ENCODE peak calls at places on chromosomes 3 and 15, in four cellular contexts. One of them, this sample, is unnamed.

GRCh38 chr3:144341461-144341860 is 369.8 kb downstream of the DIPK2A start:
- DNase-seq in spleen: no peak
- DNase-seq in fibroblast of pulmonary artery: no peak
- DNase-seq in GM10248: no peak
- DNase-seq in this sample: no peak

GRCh38 chr15:89116404-89116803 is 28.1 kb downstream of the ABHD2 start:
- DNase-seq in spleen: no peak
- DNase-seq in fibroblast of pulmonary artery: no peak
- DNase-seq in GM10248: no peak
- DNase-seq in this sample: no peak

GRCh38 chr3:13263770-13264467 is 156.2 kb downstream of the NUP210 start:
- DNase-seq in fibroblast of pulmonary artery: no peak
- DNase-seq in spleen: peak; percentile 64
- DNase-seq in GM10248: no peak
- DNase-seq in this sample: no peak

GRCh38 chr3:123070471-123070870 is 3.6 kb downstream of the PDIA5 start:
- DNase-seq in spleen: no peak
- DNase-seq in fibroblast of pulmonary artery: no peak
- DNase-seq in GM10248: no peak
- DNase-seq in this sample: no peak

GRCh38 chr3:145767909-145768308 is 393.1 kb downstream of the PLOD2 start:
- DNase-seq in spleen: no peak
- DNase-seq in GM10248: no peak
- DNase-seq in fibroblast of pulmonary artery: peak; percentile 26
- DNase-seq in this sample: no peak

GRCh38 chr15:64010719-64011118 is 35.6 kb downstream of the DAPK2 start:
- DNase-seq in spleen: peak; percentile 92
- DNase-seq in fibroblast of pulmonary artery: peak; percentile 68
- DNase-seq in GM10248: peak; percentile 79
- DNase-seq in this sample: peak; percentile 86

GRCh38 chr15:88887068-88887580 is 8.2 kb downstream of the HAPLN3 start:
- DNase-seq in fibroblast of pulmonary artery: no peak
- DNase-seq in spleen: no peak
- DNase-seq in GM10248: no peak
- DNase-seq in this sample: no peak

GRCh38 chr3:195698325-195699147 is 22.2 kb upstream of the MUC20 start:
- DNase-seq in fibroblast of pulmonary artery: no peak
- DNase-seq in spleen: no peak
- DNase-seq in GM10248: no peak
- DNase-seq in this sample: no peak

GRCh38 chr3:46913644-46914043 is 36.1 kb downstream of the PTH1R start:
- DNase-seq in GM10248: no peak
- DNase-seq in spleen: peak; percentile 55
- DNase-seq in fibroblast of pulmonary artery: peak; percentile 89
- DNase-seq in this sample: no peak

GRCh38 chr15:67542192-67542461 is 376 bp upstream of the MAP2K5 start:
- DNase-seq in spleen: no peak
- DNase-seq in GM10248: no peak
- DNase-seq in fibroblast of pulmonary artery: no peak
- DNase-seq in this sample: no peak

GRCh38 chr3:104907507-104907906 is 459.2 kb upstream of the ALCAM start:
- DNase-seq in fibroblast of pulmonary artery: peak; percentile 90
- DNase-seq in GM10248: no peak
- DNase-seq in spleen: no peak
- DNase-seq in this sample: no peak

GRCh38 chr15:57649138-57649537 is 57.4 kb upstream of the POLR2M start:
- DNase-seq in spleen: no peak
- DNase-seq in fibroblast of pulmonary artery: peak; percentile 49
- DNase-seq in GM10248: no peak
- DNase-seq in this sample: no peak

GRCh38 chr3:178353292-178353814 is 182.9 kb upstream of the KCNMB2 start:
- DNase-seq in GM10248: no peak
- DNase-seq in fibroblast of pulmonary artery: no peak
- DNase-seq in spleen: no peak
- DNase-seq in this sample: no peak

GRCh38 chr3:52388348-52388821 is 56.5 kb downstream of the SEMA3G start:
- DNase-seq in spleen: no peak
- DNase-seq in GM10248: no peak
- DNase-seq in fibroblast of pulmonary artery: no peak
- DNase-seq in this sample: no peak

GRCh38 chr3:45884368-45885201 is 1.8 kb upstream of the CCR9 start:
- DNase-seq in spleen: no peak
- DNase-seq in fibroblast of pulmonary artery: no peak
- DNase-seq in GM10248: no peak
- DNase-seq in this sample: no peak

GRCh38 chr3:100875239-100875638 is 118.0 kb downstream of the ABI3BP start:
- DNase-seq in GM10248: no peak
- DNase-seq in fibroblast of pulmonary artery: peak; percentile 64
- DNase-seq in spleen: no peak
- DNase-seq in this sample: no peak

GRCh38 chr3:73867524-73867923 is 242.8 kb upstream of the PDZRN3 start:
- DNase-seq in GM10248: no peak
- DNase-seq in spleen: no peak
- DNase-seq in fibroblast of pulmonary artery: no peak
- DNase-seq in this sample: no peak

GRCh38 chr3:125582707-125583106 is 12.6 kb downstream of the OSBPL11 start:
- DNase-seq in spleen: no peak
- DNase-seq in fibroblast of pulmonary artery: peak; percentile 33
- DNase-seq in GM10248: peak; percentile 24
- DNase-seq in this sample: no peak

GRCh38 chr15:74384566-74385441 is 17.4 kb upstream of the CYP11A1 start:
- DNase-seq in spleen: peak; percentile 94
- DNase-seq in fibroblast of pulmonary artery: no peak
- DNase-seq in GM10248: peak; percentile 85
- DNase-seq in this sample: peak; percentile 67

GRCh38 chr15:81091889-81092558 is 42.0 kb upstream of the CFAP161 start:
- DNase-seq in spleen: no peak
- DNase-seq in GM10248: no peak
- DNase-seq in fibroblast of pulmonary artery: peak; percentile 81
- DNase-seq in this sample: no peak

GRCh38 chr3:197256836-197257444 is 41.5 kb downstream of the DLG1 start:
- DNase-seq in spleen: no peak
- DNase-seq in fibroblast of pulmonary artery: peak; percentile 78
- DNase-seq in GM10248: peak; percentile 14
- DNase-seq in this sample: no peak

GRCh38 chr3:180138871-180139270 is 102.1 kb upstream of the PEX5L start:
- DNase-seq in spleen: no peak
- DNase-seq in GM10248: no peak
- DNase-seq in fibroblast of pulmonary artery: no peak
- DNase-seq in this sample: no peak

GRCh38 chr3:155963557-155963956 is 93.1 kb downstream of the GMPS start:
- DNase-seq in fibroblast of pulmonary artery: peak; percentile 45
- DNase-seq in spleen: no peak
- DNase-seq in GM10248: no peak
- DNase-seq in this sample: no peak

GRCh38 chr3:195752538-195753331 is 32.0 kb downstream of the MUC20 start:
- DNase-seq in spleen: peak; percentile 42
- DNase-seq in fibroblast of pulmonary artery: no peak
- DNase-seq in GM10248: no peak
- DNase-seq in this sample: no peak

GRCh38 chr15:60374628-60375081 is 23.1 kb downstream of the ANXA2 start:
- DNase-seq in spleen: no peak
- DNase-seq in fibroblast of pulmonary artery: peak; percentile 93
- DNase-seq in GM10248: no peak
- DNase-seq in this sample: no peak

GRCh38 chr3:177448987-177449975 is 252.0 kb upstream of the TBL1XR1 start:
- DNase-seq in GM10248: peak; percentile 60
- DNase-seq in fibroblast of pulmonary artery: no peak
- DNase-seq in spleen: peak; percentile 82
- DNase-seq in this sample: peak; percentile 78

GRCh38 chr3:146300756-146301155 is 49.9 kb upstream of the PLSCR4 start:
- DNase-seq in spleen: no peak
- DNase-seq in fibroblast of pulmonary artery: no peak
- DNase-seq in GM10248: no peak
- DNase-seq in this sample: no peak

GRCh38 chr3:27127195-27127594 is 242.0 kb downstream of the NEK10 start:
- DNase-seq in GM10248: no peak
- DNase-seq in spleen: no peak
- DNase-seq in fibroblast of pulmonary artery: no peak
- DNase-seq in this sample: no peak

GRCh38 chr15:63188247-63188936 is 1.0 kb upstream of the RAB8B start:
- DNase-seq in spleen: no peak
- DNase-seq in fibroblast of pulmonary artery: no peak
- DNase-seq in GM10248: no peak
- DNase-seq in this sample: no peak

GRCh38 chr3:152257246-152258074 is 11.3 kb upstream of the MBNL1 start:
- DNase-seq in fibroblast of pulmonary artery: no peak
- DNase-seq in spleen: no peak
- DNase-seq in GM10248: peak; percentile 37
- DNase-seq in this sample: no peak

GRCh38 chr15:52493968-52494367 is 34.7 kb downstream of the MYO5A start:
- DNase-seq in fibroblast of pulmonary artery: no peak
- DNase-seq in spleen: no peak
- DNase-seq in GM10248: no peak
- DNase-seq in this sample: no peak

GRCh38 chr3:19946291-19946831 is 536 bp upstream of the RAB5A start:
- DNase-seq in spleen: no peak
- DNase-seq in fibroblast of pulmonary artery: no peak
- DNase-seq in GM10248: no peak
- DNase-seq in this sample: no peak

GRCh38 chr3:64272842-64273241 is 47.6 kb upstream of the PRICKLE2 start:
- DNase-seq in GM10248: no peak
- DNase-seq in spleen: no peak
- DNase-seq in fibroblast of pulmonary artery: no peak
- DNase-seq in this sample: no peak

GRCh38 chr3:63960048-63960711 is 48.0 kb upstream of the SCAANT1 start:
- DNase-seq in GM10248: no peak
- DNase-seq in fibroblast of pulmonary artery: peak; percentile 77
- DNase-seq in spleen: peak; percentile 73
- DNase-seq in this sample: no peak

GRCh38 chr15:51884517-51885236 is 55.2 kb downstream of the TMOD3 start:
- DNase-seq in spleen: no peak
- DNase-seq in fibroblast of pulmonary artery: peak; percentile 29
- DNase-seq in GM10248: no peak
- DNase-seq in this sample: no peak

GRCh38 chr3:188796122-188796631 is 375.6 kb upstream of the TPRG1 start:
- DNase-seq in spleen: no peak
- DNase-seq in GM10248: peak; percentile 21
- DNase-seq in fibroblast of pulmonary artery: peak; percentile 96
- DNase-seq in this sample: peak; percentile 82

GRCh38 chr3:155233213-155233612 is 60.3 kb downstream of the STRIT1 start:
- DNase-seq in spleen: no peak
- DNase-seq in fibroblast of pulmonary artery: peak; percentile 87
- DNase-seq in GM10248: no peak
- DNase-seq in this sample: no peak

GRCh38 chr3:192887047-192887446 is 30.6 kb downstream of the MB21D2 start:
- DNase-seq in fibroblast of pulmonary artery: peak; percentile 89
- DNase-seq in spleen: no peak
- DNase-seq in GM10248: no peak
- DNase-seq in this sample: no peak

GRCh38 chr3:179599531-179599930 is 4.9 kb downstream of the MRPL47 start:
- DNase-seq in spleen: no peak
- DNase-seq in fibroblast of pulmonary artery: no peak
- DNase-seq in GM10248: no peak
- DNase-seq in this sample: no peak

GRCh38 chr3:102207173-102207572 is 227.6 kb upstream of the ZPLD1 start:
- DNase-seq in spleen: no peak
- DNase-seq in fibroblast of pulmonary artery: no peak
- DNase-seq in GM10248: no peak
- DNase-seq in this sample: no peak

GRCh38 chr3:102205647-102206046 is 229.2 kb upstream of the ZPLD1 start:
- DNase-seq in GM10248: no peak
- DNase-seq in fibroblast of pulmonary artery: no peak
- DNase-seq in spleen: no peak
- DNase-seq in this sample: no peak

DNA sequence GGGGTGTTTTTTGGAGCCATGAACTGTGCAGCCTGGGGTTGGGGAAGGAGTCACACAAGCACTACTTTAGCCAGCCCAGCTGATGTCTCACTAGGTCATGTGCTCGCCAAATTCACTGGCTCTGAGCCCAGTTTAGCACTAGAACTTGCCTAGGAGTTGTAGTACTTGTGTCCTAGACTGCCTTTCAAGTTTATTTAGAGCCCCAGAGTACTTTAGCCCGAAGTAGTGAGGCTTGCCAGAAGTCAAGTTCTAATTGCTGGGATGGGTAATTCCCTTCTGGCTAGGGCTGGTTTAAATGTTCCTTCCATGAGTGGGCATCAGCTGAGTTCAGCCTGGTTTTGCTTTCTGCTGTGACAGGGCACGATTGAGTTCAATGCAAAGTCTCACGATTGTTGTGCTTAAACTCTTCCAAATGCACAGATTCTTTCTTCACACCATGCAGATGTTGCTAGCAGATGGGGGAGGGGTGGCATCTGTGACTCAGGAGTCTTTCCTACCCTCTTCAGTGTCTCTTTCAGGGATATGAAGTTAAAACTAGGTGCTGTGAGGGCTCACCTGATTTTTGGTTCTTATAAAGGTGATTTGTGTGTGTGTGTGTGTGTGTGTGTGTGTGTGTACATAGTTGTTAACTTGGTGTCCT is 228.2 kb upstream of the ZPLD1 start:
- DNase-seq in spleen: no peak
- DNase-seq in fibroblast of pulmonary artery: peak; percentile 79
- DNase-seq in GM10248: no peak
- DNase-seq in this sample: no peak
- TF ChIP-seq CTCF in spleen: no peak
- TF ChIP-seq CTCF in fibroblast of pulmonary artery: no peak
- TF ChIP-seq CTCF in GM10248: no peak
- TF ChIP-seq CTCF in this sample: no peak

DNA sequence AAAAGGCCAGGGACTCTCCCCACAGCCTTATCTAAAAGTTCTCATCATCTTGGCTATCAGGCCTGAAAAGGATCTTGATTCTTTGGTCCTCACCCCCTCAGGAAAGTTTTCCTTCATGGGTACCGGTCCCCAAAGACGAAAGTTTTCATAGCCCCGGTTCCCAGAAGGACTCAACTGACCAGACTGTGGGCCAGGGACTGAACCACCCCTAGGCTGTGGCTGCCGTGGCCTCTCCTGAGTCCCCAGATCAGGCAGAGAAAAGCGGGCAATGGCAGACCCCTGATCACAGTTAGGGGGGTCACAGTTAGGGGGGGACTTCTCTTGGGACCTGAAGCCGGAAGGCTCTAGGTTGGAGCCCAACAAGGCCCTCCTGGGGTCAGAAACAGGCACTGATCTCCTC is 54.8 kb downstream of the LHFPL4 start:
- DNase-seq in GM10248: no peak
- DNase-seq in fibroblast of pulmonary artery: no peak
- DNase-seq in spleen: no peak
- DNase-seq in this sample: no peak
- TF ChIP-seq CTCF in GM10248: no peak
- TF ChIP-seq CTCF in fibroblast of pulmonary artery: no peak
- TF ChIP-seq CTCF in spleen: no peak
- TF ChIP-seq CTCF in this sample: no peak

GRCh38 chr3:16264708-16265454 is at the start of the genes DPH3 and OXNAD1:
- DNase-seq in GM10248: peak; percentile 98
- DNase-seq in fibroblast of pulmonary artery: peak; percentile 100
- DNase-seq in spleen: peak; percentile 100
- DNase-seq in this sample: peak; percentile 100
- TF ChIP-seq CTCF in GM10248: no peak
- TF ChIP-seq CTCF in fibroblast of pulmonary artery: no peak
- TF ChIP-seq CTCF in spleen: peak; percentile 61
- TF ChIP-seq CTCF in this sample: no peak

GRCh38 chr15:69303337-69304175 is 4.8 kb downstream of the PAQR5 start:
- DNase-seq in fibroblast of pulmonary artery: peak; percentile 24
- DNase-seq in GM10248: no peak
- DNase-seq in spleen: no peak
- DNase-seq in this sample: no peak
- TF ChIP-seq CTCF in fibroblast of pulmonary artery: peak; percentile 18
- TF ChIP-seq CTCF in GM10248: no peak
- TF ChIP-seq CTCF in spleen: no peak
- TF ChIP-seq CTCF in this sample: peak; percentile 13

GRCh38 chr3:15815696-15816095 is 17.9 kb upstream of the ANKRD28 start:
- DNase-seq in GM10248: peak; percentile 15
- DNase-seq in fibroblast of pulmonary artery: peak; percentile 90
- DNase-seq in spleen: no peak
- DNase-seq in this sample: no peak
- TF ChIP-seq CTCF in GM10248: peak; percentile 45
- TF ChIP-seq CTCF in fibroblast of pulmonary artery: peak; percentile 34
- TF ChIP-seq CTCF in spleen: peak; percentile 65
- TF ChIP-seq CTCF in this sample: peak; percentile 52

This sample was measured in CD14-positive monocyte.